ENCODE peak calls at places on chromosome 14, in ten cellular contexts. W is stimulated activated CD8-positive, alpha-beta memory T cell treated with anti-CD3 and anti-CD28 coated beads, Interleukin-7, amount 100 ng/mL, for 4 hours; B is T follicular helper cell; M is DMS153; Y is endothelial cell; I is CD8-positive, alpha-beta memory T cell; L is ELR; C is Kasumi-1; R is T47D; K is substantia nigra. V is an unnamed sample.
A peak's percentile ranks its signal among the peaks of the same experiment; 100 is the strongest.

GRCh38 chr14:104403421-104404220 is 175.9 kb upstream of the C14orf180 start:
- DNase-seq in W (no peak), B (no peak), M (no peak), Y (no peak), I (no peak), L (no peak), C (no peak), R (no peak), K (no peak), V (no peak)

GRCh38 chr14:73477618-73478266 is 13.0 kb upstream of the RIOX1 start:
- DNase-seq in W (no peak), B (no peak), M (no peak), Y (no peak), I (no peak), L (no peak), C (no peak), R (no peak), K (no peak), V (no peak)

GRCh38 chr14:63988579-63988978 is 135.8 kb downstream of the SYNE2 start:
- DNase-seq in W (no peak), B (no peak), M (no peak), Y (no peak), I (no peak), L (no peak), C (no peak), R (no peak), K (no peak), V (no peak)

GRCh38 chr14:63174760-63175191 is 29.5 kb upstream of the RHOJ start:
- DNase-seq in W (no peak), B (no peak), M (peak; percentile 23), Y (peak; percentile 40), I (no peak), L (peak; percentile 54), C (peak; percentile 34), R (peak; percentile 58), K (no peak), V (no peak)

GRCh38 chr14:52829527-52829926 is 38.1 kb upstream of the GNPNAT1 start:
- DNase-seq in W (no peak), B (no peak), M (no peak), Y (no peak), I (no peak), L (no peak), C (no peak), R (no peak), K (no peak), V (no peak)

GRCh38 chr14:100747021-100747586 is 20.4 kb downstream of the DLK1 start:
- DNase-seq in W (no peak), B (no peak), M (peak; percentile 70), Y (no peak), I (no peak), L (peak; percentile 90), C (no peak), R (no peak), K (no peak), V (peak; percentile 18)

GRCh38 chr14:68972507-68973272 is 6.4 kb downstream of the ACTN1 start:
- DNase-seq in W (no peak), B (no peak), M (no peak), Y (no peak), I (no peak), L (no peak), C (no peak), R (no peak), K (no peak), V (no peak)

GRCh38 chr14:56491299-56492285 is 88.0 kb upstream of the TMEM260 start:
- DNase-seq in W (no peak), B (peak; percentile 2), M (peak; percentile 48), Y (peak; percentile 69), I (no peak), L (peak; percentile 67), C (peak; percentile 25), R (peak; percentile 73), K (no peak), V (no peak)

GRCh38 chr14:69360438-69361108 is 37.5 kb downstream of the ERH start:
- DNase-seq in W (no peak), B (no peak), M (no peak), Y (no peak), I (no peak), L (no peak), C (no peak), R (no peak), K (no peak), V (no peak)

GRCh38 chr14:88748288-88748687 is 44.5 kb downstream of the EML5 start:
- DNase-seq in W (no peak), B (no peak), M (no peak), Y (no peak), I (no peak), L (no peak), C (no peak), R (no peak), K (no peak), V (no peak)

GRCh38 chr14:74614508-74615495 is 2.8 kb upstream of the LTBP2 start:
- DNase-seq in W (no peak), B (no peak), M (no peak), Y (no peak), I (no peak), L (no peak), C (no peak), R (peak; percentile 55), K (no peak), V (no peak)

GRCh38 chr14:91055016-91055415 is 5.4 kb downstream of the RPS6KA5 start:
- DNase-seq in W (no peak), B (no peak), M (no peak), Y (no peak), I (no peak), L (no peak), C (no peak), R (no peak), K (no peak), V (no peak)